ENCODE peak calls at places on chromosomes 3 and 15, in seven cellular contexts. A is pancreas; M is OCI-M1; T is RCC 7860; C is NCI-H1092 treated with DMSO at 0.1 percent for 48 hours; B is NCI-H524; I is activated CD4-positive, alpha-beta T cell treated with anti-CD3 and anti-CD28 coated beads, Interleukin-2, amount 50 U/mL, for 4 hours. E is an unnamed sample.

GRCh38 chr3:78858910-78859309 is 908.9 kb downstream of the ROBO1 start:
- DNase-seq in M (no peak), I (no peak), C (no peak), A (no peak), T (no peak), B (no peak), E (no peak)

GRCh38 chr3:17038900-17039545 is 154.3 kb downstream of the PLCL2 start:
- DNase-seq in C (no peak), T (no peak), M (no peak), I (no peak), B (no peak), A (no peak), E (no peak)

GRCh38 chr15:49270541-49271421 is 100.7 kb downstream of the GALK2 start:
- DNase-seq in M (peak), A (no peak), B (no peak), C (no peak), I (no peak), T (no peak), E (no peak)

GRCh38 chr15:81939604-81940440 is 106.0 kb downstream of the MEX3B start:
- DNase-seq in A (no peak), B (peak), I (no peak), T (peak), C (no peak), M (peak), E (peak)

GRCh38 chr15:66673410-66674322 is 28.4 kb upstream of the SMAD6 start:
- DNase-seq in A (peak), T (no peak), C (no peak), M (peak), B (no peak), I (peak), E (no peak)

GRCh38 chr15:33402640-33403039 is 91.9 kb downstream of the RYR3 start:
- DNase-seq in B (no peak), A (no peak), I (no peak), T (no peak), C (no peak), M (no peak), E (no peak)

GRCh38 chr15:35260961-35261360 is 175.9 kb upstream of the NANOGP8 start:
- DNase-seq in I (no peak), T (no peak), A (no peak), M (no peak), B (no peak), C (no peak), E (no peak)

GRCh38 chr3:13082677-13083076 is 9.4 kb upstream of the IQSEC1 start:
- DNase-seq in C (no peak), I (no peak), A (no peak), M (no peak), B (no peak), T (no peak), E (no peak)

GRCh38 chr15:98658831-98659699 is 10.7 kb downstream of the IGF1R start:
- DNase-seq in M (peak), B (peak), T (peak), C (peak), I (no peak), A (no peak), E (peak)

GRCh38 chr3:62169871-62170660 is 203.3 kb downstream of the FEZF2 start:
- DNase-seq in A (no peak), I (no peak), M (no peak), B (no peak), C (no peak), T (peak), E (no peak)

GRCh38 chr3:11917051-11917450 is 70.4 kb upstream of the TAMM41 start:
- DNase-seq in M (no peak), B (no peak), T (no peak), I (no peak), A (no peak), C (no peak), E (no peak)

GRCh38 chr15:91202510-91202909 is 102.5 kb downstream of the SV2B start:
- DNase-seq in C (no peak), I (no peak), A (no peak), B (no peak), M (no peak), T (no peak), E (no peak)

GRCh38 chr3:37922721-37923575 is 61.3 kb downstream of the CTDSPL start:
- DNase-seq in I (no peak), M (no peak), B (no peak), T (no peak), A (peak), C (no peak), E (no peak)

GRCh38 chr3:195868336-195868865 is 40.0 kb downstream of the TNK2 start:
- DNase-seq in T (no peak), I (no peak), M (no peak), A (peak), B (no peak), C (no peak), E (no peak)

GRCh38 chr15:90221251-90221900 is 12.4 kb downstream of the CIB1 start:
- DNase-seq in I (no peak), M (peak), C (peak), A (peak), T (peak), B (peak), E (peak)